ENCODE peak calls at places on chromosomes 1 and 21, in ten cellular contexts. One of them, this sample, is unnamed.

GRCh38 chr1:12678820-12679219 is 34.9 kb downstream of the AADACL4 start:
- DNase-seq in cerebellar cortex: no peak
- DNase-seq in effector memory CD8-positive, alpha-beta T cell: no peak
- DNase-seq in NCI-H1092: no peak
- DNase-seq in omental fat pad: no peak
- DNase-seq in EL: no peak
- DNase-seq in foreskin fibroblast: no peak
- DNase-seq in endothelial cell of umbilical vein: no peak
- DNase-seq in neuronal stem cell: no peak
- DNase-seq in tibial artery: no peak
- DNase-seq in this sample: no peak

GRCh38 chr1:198528376-198528775 is 12.1 kb downstream of the ATP6V1G3 start:
- DNase-seq in cerebellar cortex: no peak
- DNase-seq in effector memory CD8-positive, alpha-beta T cell: no peak
- DNase-seq in NCI-H1092: no peak
- DNase-seq in omental fat pad: no peak
- DNase-seq in EL: peak
- DNase-seq in foreskin fibroblast: peak
- DNase-seq in endothelial cell of umbilical vein: peak
- DNase-seq in neuronal stem cell: no peak
- DNase-seq in tibial artery: no peak
- DNase-seq in this sample: no peak

GRCh38 chr1:6745073-6745472 is 40.2 kb upstream of the CAMTA1 start:
- DNase-seq in cerebellar cortex: no peak
- DNase-seq in effector memory CD8-positive, alpha-beta T cell: no peak
- DNase-seq in NCI-H1092: no peak
- DNase-seq in omental fat pad: no peak
- DNase-seq in EL: no peak
- DNase-seq in foreskin fibroblast: no peak
- DNase-seq in endothelial cell of umbilical vein: no peak
- DNase-seq in neuronal stem cell: no peak
- DNase-seq in tibial artery: no peak
- DNase-seq in this sample: no peak

GRCh38 chr1:164949758-164950452 is 390.9 kb downstream of the PBX1 start:
- DNase-seq in cerebellar cortex: no peak
- DNase-seq in effector memory CD8-positive, alpha-beta T cell: no peak
- DNase-seq in NCI-H1092: no peak
- DNase-seq in omental fat pad: no peak
- DNase-seq in EL: no peak
- DNase-seq in foreskin fibroblast: no peak
- DNase-seq in endothelial cell of umbilical vein: no peak
- DNase-seq in neuronal stem cell: no peak
- DNase-seq in tibial artery: no peak
- DNase-seq in this sample: no peak

GRCh38 chr1:22224091-22224490 is 81.2 kb upstream of the WNT4 start:
- DNase-seq in cerebellar cortex: no peak
- DNase-seq in effector memory CD8-positive, alpha-beta T cell: no peak
- DNase-seq in NCI-H1092: no peak
- DNase-seq in omental fat pad: no peak
- DNase-seq in EL: no peak
- DNase-seq in foreskin fibroblast: no peak
- DNase-seq in endothelial cell of umbilical vein: no peak
- DNase-seq in neuronal stem cell: no peak
- DNase-seq in tibial artery: no peak
- DNase-seq in this sample: peak

GRCh38 chr1:152626688-152627087 is 3.8 kb upstream of the LCE3A start:
- DNase-seq in cerebellar cortex: no peak
- DNase-seq in effector memory CD8-positive, alpha-beta T cell: no peak
- DNase-seq in NCI-H1092: no peak
- DNase-seq in omental fat pad: no peak
- DNase-seq in EL: no peak
- DNase-seq in foreskin fibroblast: no peak
- DNase-seq in endothelial cell of umbilical vein: no peak
- DNase-seq in neuronal stem cell: no peak
- DNase-seq in tibial artery: no peak
- DNase-seq in this sample: no peak

GRCh38 chr1:151050051-151050688 is 2.6 kb downstream of the C1orf56 start:
- DNase-seq in cerebellar cortex: no peak
- DNase-seq in effector memory CD8-positive, alpha-beta T cell: no peak
- DNase-seq in NCI-H1092: no peak
- DNase-seq in omental fat pad: no peak
- DNase-seq in EL: no peak
- DNase-seq in foreskin fibroblast: no peak
- DNase-seq in endothelial cell of umbilical vein: no peak
- DNase-seq in neuronal stem cell: no peak
- DNase-seq in tibial artery: no peak
- DNase-seq in this sample: no peak

GRCh38 chr1:95118019-95118499 is 904 bp downstream of the TLCD4 start:
- DNase-seq in cerebellar cortex: peak
- DNase-seq in effector memory CD8-positive, alpha-beta T cell: no peak
- DNase-seq in NCI-H1092: no peak
- DNase-seq in omental fat pad: no peak
- DNase-seq in EL: no peak
- DNase-seq in foreskin fibroblast: no peak
- DNase-seq in endothelial cell of umbilical vein: no peak
- DNase-seq in neuronal stem cell: no peak
- DNase-seq in tibial artery: no peak
- DNase-seq in this sample: no peak

GRCh38 chr1:153633161-153633746 is 612 bp upstream of the CHTOP start:
- DNase-seq in cerebellar cortex: no peak
- DNase-seq in effector memory CD8-positive, alpha-beta T cell: no peak
- DNase-seq in NCI-H1092: no peak
- DNase-seq in omental fat pad: no peak
- DNase-seq in EL: no peak
- DNase-seq in foreskin fibroblast: no peak
- DNase-seq in endothelial cell of umbilical vein: no peak
- DNase-seq in neuronal stem cell: no peak
- DNase-seq in tibial artery: no peak
- DNase-seq in this sample: no peak

GRCh38 chr1:82091729-82092128 is 291.0 kb downstream of the ADGRL2 start:
- DNase-seq in cerebellar cortex: no peak
- DNase-seq in effector memory CD8-positive, alpha-beta T cell: no peak
- DNase-seq in NCI-H1092: no peak
- DNase-seq in omental fat pad: no peak
- DNase-seq in EL: no peak
- DNase-seq in foreskin fibroblast: peak
- DNase-seq in endothelial cell of umbilical vein: no peak
- DNase-seq in neuronal stem cell: no peak
- DNase-seq in tibial artery: no peak
- DNase-seq in this sample: no peak

GRCh38 chr1:245485996-245486395 is 331.2 kb downstream of the KIF26B start:
- DNase-seq in cerebellar cortex: no peak
- DNase-seq in effector memory CD8-positive, alpha-beta T cell: no peak
- DNase-seq in NCI-H1092: no peak
- DNase-seq in omental fat pad: no peak
- DNase-seq in EL: no peak
- DNase-seq in foreskin fibroblast: no peak
- DNase-seq in endothelial cell of umbilical vein: no peak
- DNase-seq in neuronal stem cell: no peak
- DNase-seq in tibial artery: no peak
- DNase-seq in this sample: no peak

GRCh38 chr21:46604975-46605758 is at the start of gene S100B:
- DNase-seq in cerebellar cortex: peak
- DNase-seq in effector memory CD8-positive, alpha-beta T cell: no peak
- DNase-seq in NCI-H1092: no peak
- DNase-seq in omental fat pad: no peak
- DNase-seq in EL: peak
- DNase-seq in foreskin fibroblast: no peak
- DNase-seq in endothelial cell of umbilical vein: no peak
- DNase-seq in neuronal stem cell: no peak
- DNase-seq in tibial artery: no peak
- DNase-seq in this sample: peak

GRCh38 chr1:110948038-110948810 is 15.5 kb downstream of the LRIF1 start:
- DNase-seq in cerebellar cortex: no peak
- DNase-seq in effector memory CD8-positive, alpha-beta T cell: no peak
- DNase-seq in NCI-H1092: no peak
- DNase-seq in omental fat pad: no peak
- DNase-seq in EL: peak
- DNase-seq in foreskin fibroblast: peak
- DNase-seq in endothelial cell of umbilical vein: no peak
- DNase-seq in neuronal stem cell: no peak
- DNase-seq in tibial artery: no peak
- DNase-seq in this sample: no peak

GRCh38 chr21:15343066-15343465 is 278.3 kb upstream of the NRIP1 start:
- DNase-seq in cerebellar cortex: no peak
- DNase-seq in effector memory CD8-positive, alpha-beta T cell: no peak
- DNase-seq in NCI-H1092: no peak
- DNase-seq in omental fat pad: no peak
- DNase-seq in EL: no peak
- DNase-seq in foreskin fibroblast: no peak
- DNase-seq in endothelial cell of umbilical vein: no peak
- DNase-seq in neuronal stem cell: no peak
- DNase-seq in tibial artery: no peak
- DNase-seq in this sample: no peak

GRCh38 chr1:46477153-46477929 is 12.3 kb upstream of the DMBX1 start:
- DNase-seq in cerebellar cortex: peak
- DNase-seq in effector memory CD8-positive, alpha-beta T cell: peak
- DNase-seq in NCI-H1092: peak
- DNase-seq in omental fat pad: peak
- DNase-seq in EL: peak
- DNase-seq in foreskin fibroblast: peak
- DNase-seq in endothelial cell of umbilical vein: peak
- DNase-seq in neuronal stem cell: no peak
- DNase-seq in tibial artery: peak
- DNase-seq in this sample: peak

GRCh38 chr1:36257375-36257767 is 33.1 kb downstream of the THRAP3 start:
- DNase-seq in cerebellar cortex: no peak
- DNase-seq in effector memory CD8-positive, alpha-beta T cell: no peak
- DNase-seq in NCI-H1092: no peak
- DNase-seq in omental fat pad: no peak
- DNase-seq in EL: no peak
- DNase-seq in foreskin fibroblast: no peak
- DNase-seq in endothelial cell of umbilical vein: no peak
- DNase-seq in neuronal stem cell: no peak
- DNase-seq in tibial artery: no peak
- DNase-seq in this sample: no peak

GRCh38 chr1:24294757-24295371 is 24.3 kb upstream of the GRHL3 start:
- DNase-seq in cerebellar cortex: peak
- DNase-seq in effector memory CD8-positive, alpha-beta T cell: no peak
- DNase-seq in NCI-H1092: no peak
- DNase-seq in omental fat pad: no peak
- DNase-seq in EL: peak
- DNase-seq in foreskin fibroblast: peak
- DNase-seq in endothelial cell of umbilical vein: peak
- DNase-seq in neuronal stem cell: no peak
- DNase-seq in tibial artery: peak
- DNase-seq in this sample: peak

GRCh38 chr1:176374967-176375569 is 87.9 kb upstream of the PAPPA2 start:
- DNase-seq in cerebellar cortex: peak
- DNase-seq in effector memory CD8-positive, alpha-beta T cell: peak
- DNase-seq in NCI-H1092: peak
- DNase-seq in omental fat pad: peak
- DNase-seq in EL: peak
- DNase-seq in foreskin fibroblast: peak
- DNase-seq in endothelial cell of umbilical vein: peak
- DNase-seq in neuronal stem cell: peak
- DNase-seq in tibial artery: peak
- DNase-seq in this sample: peak

GRCh38 chr1:21882721-21883415 is 54.2 kb downstream of the HSPG2 start:
- DNase-seq in cerebellar cortex: no peak
- DNase-seq in effector memory CD8-positive, alpha-beta T cell: no peak
- DNase-seq in NCI-H1092: no peak
- DNase-seq in omental fat pad: no peak
- DNase-seq in EL: peak
- DNase-seq in foreskin fibroblast: peak
- DNase-seq in endothelial cell of umbilical vein: no peak
- DNase-seq in neuronal stem cell: no peak
- DNase-seq in tibial artery: no peak
- DNase-seq in this sample: peak

GRCh38 chr1:5579966-5580365 is 412.3 kb downstream of the NPHP4 start:
- DNase-seq in cerebellar cortex: no peak
- DNase-seq in effector memory CD8-positive, alpha-beta T cell: no peak
- DNase-seq in NCI-H1092: no peak
- DNase-seq in omental fat pad: no peak
- DNase-seq in EL: no peak
- DNase-seq in foreskin fibroblast: no peak
- DNase-seq in endothelial cell of umbilical vein: no peak
- DNase-seq in neuronal stem cell: no peak
- DNase-seq in tibial artery: no peak
- DNase-seq in this sample: no peak

GRCh38 chr1:201490708-201491131 is 16.2 kb downstream of the CSRP1 start:
- DNase-seq in cerebellar cortex: no peak
- DNase-seq in effector memory CD8-positive, alpha-beta T cell: no peak
- DNase-seq in NCI-H1092: no peak
- DNase-seq in omental fat pad: no peak
- DNase-seq in EL: peak
- DNase-seq in foreskin fibroblast: no peak
- DNase-seq in endothelial cell of umbilical vein: peak
- DNase-seq in neuronal stem cell: no peak
- DNase-seq in tibial artery: no peak
- DNase-seq in this sample: no peak

GRCh38 chr1:210527091-210527490 is 198.4 kb downstream of the HHAT start:
- DNase-seq in cerebellar cortex: no peak
- DNase-seq in effector memory CD8-positive, alpha-beta T cell: no peak
- DNase-seq in NCI-H1092: no peak
- DNase-seq in omental fat pad: no peak
- DNase-seq in EL: no peak
- DNase-seq in foreskin fibroblast: no peak
- DNase-seq in endothelial cell of umbilical vein: no peak
- DNase-seq in neuronal stem cell: no peak
- DNase-seq in tibial artery: no peak
- DNase-seq in this sample: no peak

GRCh38 chr1:1302006-1302430 is 5.7 kb downstream of the ACAP3 start:
- DNase-seq in cerebellar cortex: no peak
- DNase-seq in effector memory CD8-positive, alpha-beta T cell: no peak
- DNase-seq in NCI-H1092: no peak
- DNase-seq in omental fat pad: no peak
- DNase-seq in EL: no peak
- DNase-seq in foreskin fibroblast: no peak
- DNase-seq in endothelial cell of umbilical vein: no peak
- DNase-seq in neuronal stem cell: no peak
- DNase-seq in tibial artery: no peak
- DNase-seq in this sample: no peak

GRCh38 chr1:27491748-27492700 is 2.1 kb upstream of the WASF2 start:
- DNase-seq in cerebellar cortex: peak
- DNase-seq in effector memory CD8-positive, alpha-beta T cell: no peak
- DNase-seq in NCI-H1092: no peak
- DNase-seq in omental fat pad: no peak
- DNase-seq in EL: no peak
- DNase-seq in foreskin fibroblast: no peak
- DNase-seq in endothelial cell of umbilical vein: peak
- DNase-seq in neuronal stem cell: no peak
- DNase-seq in tibial artery: peak
- DNase-seq in this sample: peak

GRCh38 chr1:115495603-115496002 is 146.2 kb upstream of the VANGL1 start:
- DNase-seq in cerebellar cortex: no peak
- DNase-seq in effector memory CD8-positive, alpha-beta T cell: no peak
- DNase-seq in NCI-H1092: no peak
- DNase-seq in omental fat pad: no peak
- DNase-seq in EL: peak
- DNase-seq in foreskin fibroblast: peak
- DNase-seq in endothelial cell of umbilical vein: no peak
- DNase-seq in neuronal stem cell: no peak
- DNase-seq in tibial artery: no peak
- DNase-seq in this sample: no peak

GRCh38 chr1:24149854-24150227 is 6.9 kb upstream of the IL22RA1 start:
- DNase-seq in cerebellar cortex: no peak
- DNase-seq in effector memory CD8-positive, alpha-beta T cell: no peak
- DNase-seq in NCI-H1092: no peak
- DNase-seq in omental fat pad: peak
- DNase-seq in EL: peak
- DNase-seq in foreskin fibroblast: no peak
- DNase-seq in endothelial cell of umbilical vein: peak
- DNase-seq in neuronal stem cell: no peak
- DNase-seq in tibial artery: no peak
- DNase-seq in this sample: no peak

GRCh38 chr1:185551008-185551407 is 183.2 kb upstream of the HMCN1 start:
- DNase-seq in cerebellar cortex: no peak
- DNase-seq in effector memory CD8-positive, alpha-beta T cell: no peak
- DNase-seq in NCI-H1092: no peak
- DNase-seq in omental fat pad: no peak
- DNase-seq in EL: no peak
- DNase-seq in foreskin fibroblast: no peak
- DNase-seq in endothelial cell of umbilical vein: no peak
- DNase-seq in neuronal stem cell: no peak
- DNase-seq in tibial artery: peak
- DNase-seq in this sample: peak

GRCh38 chr1:229360417-229360816 is 17.6 kb upstream of the CCSAP start:
- DNase-seq in cerebellar cortex: no peak
- DNase-seq in effector memory CD8-positive, alpha-beta T cell: no peak
- DNase-seq in NCI-H1092: no peak
- DNase-seq in omental fat pad: no peak
- DNase-seq in EL: no peak
- DNase-seq in foreskin fibroblast: no peak
- DNase-seq in endothelial cell of umbilical vein: no peak
- DNase-seq in neuronal stem cell: no peak
- DNase-seq in tibial artery: no peak
- DNase-seq in this sample: no peak